ENCODE peak calls at places on chromosomes 12 and 14, in ten cellular contexts. M is hepatocyte, V is A549, X is astrocyte of the spinal cord, H is transverse colon, Z is cardiac muscle cell, Q is AG10803, B is spleen, Y is SK-N-SH, P is H1. F is an unnamed sample.

GRCh38 chr14:89654998-89655397 is 238.0 kb upstream of the FOXN3 start:
- DNase-seq in B (no peak), Z (no peak), V (no peak), M (no peak), H (no peak), X (no peak), P (no peak), Y (no peak), Q (no peak), F (no peak)

GRCh38 chr14:28488658-28489057 is 277.9 kb upstream of the FOXG1 start:
- DNase-seq in Y (no peak), Q (no peak), B (no peak), X (no peak), H (no peak), P (no peak), V (no peak), M (no peak), Z (no peak), F (no peak)

GRCh38 chr12:111435661-111436201 is 30.0 kb downstream of the SH2B3 start:
- DNase-seq in P (no peak), Y (no peak), X (no peak), Q (no peak), H (no peak), M (no peak), B (peak), Z (no peak), V (no peak), F (no peak)

GRCh38 chr14:80636071-80636470 is 305.5 kb downstream of the CEP128 start:
- DNase-seq in Z (no peak), Y (no peak), M (peak), V (peak), X (no peak), H (no peak), Q (peak), P (no peak), B (no peak), F (no peak)

GRCh38 chr12:4562034-4562657 is at the start of gene DYRK4:
- DNase-seq in H (peak), P (peak), M (peak), Z (peak), V (no peak), B (peak), X (peak), Y (peak), Q (peak), F (peak)

GRCh38 chr12:23210573-23210972 is 585.6 kb downstream of the ETNK1 start:
- DNase-seq in Z (no peak), H (no peak), Q (no peak), M (no peak), Y (no peak), V (no peak), X (no peak), B (no peak), P (no peak), F (no peak)

GRCh38 chr14:68020999-68021663 is 201.6 kb downstream of the RAD51B start:
- DNase-seq in B (no peak), X (no peak), P (no peak), Q (no peak), Z (no peak), M (no peak), Y (no peak), H (no peak), V (no peak), F (no peak)

GRCh38 chr12:62841841-62842240 is 93.1 kb downstream of the PPM1H start:
- DNase-seq in V (no peak), P (no peak), M (no peak), Q (no peak), B (no peak), H (no peak), Z (no peak), X (peak), Y (no peak), F (no peak)

GRCh38 chr14:51157012-51157411 is 62.1 kb upstream of the TRIM9 start:
- DNase-seq in X (no peak), V (peak), H (no peak), P (no peak), M (peak), B (no peak), Z (peak), Y (peak), Q (peak), F (no peak)

GRCh38 chr12:45269407-45269741 is 53.5 kb downstream of the ANO6 start:
- DNase-seq in Y (no peak), M (no peak), Z (no peak), V (no peak), X (no peak), B (no peak), H (no peak), P (no peak), Q (no peak), F (no peak)

GRCh38 chr14:28494196-28494595 is 272.4 kb upstream of the FOXG1 start:
- DNase-seq in Q (no peak), M (no peak), Z (no peak), Y (no peak), B (no peak), P (no peak), V (peak), X (no peak), H (no peak), F (no peak)

GRCh38 chr14:61177279-61178225 is 103.6 kb downstream of the TMEM30B start:
- DNase-seq in Y (no peak), M (no peak), Q (peak), B (no peak), V (no peak), H (no peak), Z (no peak), X (no peak), P (no peak), F (no peak)

GRCh38 chr12:20305470-20305869 is 62.9 kb upstream of the PDE3A start:
- DNase-seq in Y (no peak), M (no peak), V (no peak), Z (no peak), P (no peak), X (peak), B (no peak), H (no peak), Q (no peak), F (no peak)

GRCh38 chr12:109582636-109583035 is 9.0 kb downstream of the MVK start:
- DNase-seq in Q (no peak), M (no peak), H (no peak), B (no peak), V (peak), Z (peak), P (no peak), Y (peak), X (no peak), F (no peak)

GRCh38 chr12:108611884-108612415 is 14.1 kb upstream of the TMEM119 start:
- DNase-seq in P (peak), B (no peak), M (peak), Y (peak), Q (peak), V (peak), X (peak), Z (no peak), H (no peak), F (no peak)

GRCh38 chr12:6608592-6609311 is 1.6 kb upstream of the CHD4 start:
- DNase-seq in M (no peak), H (no peak), Q (no peak), P (no peak), Y (no peak), Z (no peak), B (peak), V (peak), X (peak), F (no peak)

GRCh38 chr12:114789276-114789675 is 105.3 kb upstream of the TBX3 start:
- DNase-seq in X (no peak), Q (no peak), Y (no peak), P (no peak), B (no peak), Z (no peak), H (no peak), M (no peak), V (no peak), F (no peak)

GRCh38 chr12:65728913-65729793 is 95.1 kb upstream of the HMGA2 start:
- DNase-seq in X (peak), V (no peak), M (peak), H (peak), Q (peak), Z (peak), Y (no peak), P (peak), B (no peak), F (no peak)

DNA sequence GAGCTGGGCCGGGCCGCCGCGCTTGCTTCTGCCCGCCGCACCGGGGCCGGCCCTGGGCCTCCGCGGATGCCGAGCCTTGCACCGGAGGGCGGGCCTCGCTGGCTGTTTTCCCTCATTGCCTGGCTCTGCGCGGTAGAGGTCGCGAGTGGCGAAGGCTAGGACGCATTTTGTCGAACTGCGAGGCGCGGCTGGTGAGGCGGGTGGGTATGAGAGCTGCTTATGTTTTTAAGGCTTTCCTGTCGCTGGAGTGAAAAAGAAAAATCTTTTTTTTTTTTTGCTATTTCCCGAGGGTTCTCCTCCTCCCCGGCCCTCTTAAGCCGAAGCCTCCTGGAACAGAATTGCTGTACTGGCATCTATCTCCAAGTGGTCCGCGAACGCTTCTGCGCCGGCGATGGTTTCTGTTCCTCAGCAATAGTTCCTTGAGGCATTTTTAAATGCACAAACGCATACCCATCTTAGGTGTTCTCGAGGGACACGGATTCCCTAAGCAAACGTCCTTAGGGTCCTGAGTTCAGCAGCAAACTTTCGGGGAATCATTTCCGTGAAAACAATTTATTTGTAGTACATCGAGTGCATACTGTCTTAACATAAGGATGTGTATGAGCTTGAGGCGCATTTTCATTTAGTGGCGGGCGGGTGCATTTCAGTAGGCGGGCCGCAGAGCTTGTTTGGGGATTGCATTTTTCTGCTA is 631 bp downstream of the RESF1 start:
- DNase-seq in X (peak), Y (peak), Z (peak), B (peak), H (peak), M (peak), P (no peak), Q (peak), V (peak), F (peak)
- TF ChIP-seq CTCF in X (no peak), Y (no peak), Z (peak), B (peak), H (peak), M (peak), P (no peak), Q (peak), V (peak), F (no peak)

GRCh38 chr14:105527381-105528196 is 1.2 kb downstream of the TMEM121 start:
- DNase-seq in Y (no peak), Z (no peak), X (no peak), H (no peak), Q (no peak), B (peak), M (peak), P (no peak), V (no peak), F (no peak)
- H3K4me3 ChIP-seq in Y (peak), Z (no peak), X (peak), H (peak), Q (peak), B (peak), M (no peak), P (peak), V (peak), F (peak)

DNA sequence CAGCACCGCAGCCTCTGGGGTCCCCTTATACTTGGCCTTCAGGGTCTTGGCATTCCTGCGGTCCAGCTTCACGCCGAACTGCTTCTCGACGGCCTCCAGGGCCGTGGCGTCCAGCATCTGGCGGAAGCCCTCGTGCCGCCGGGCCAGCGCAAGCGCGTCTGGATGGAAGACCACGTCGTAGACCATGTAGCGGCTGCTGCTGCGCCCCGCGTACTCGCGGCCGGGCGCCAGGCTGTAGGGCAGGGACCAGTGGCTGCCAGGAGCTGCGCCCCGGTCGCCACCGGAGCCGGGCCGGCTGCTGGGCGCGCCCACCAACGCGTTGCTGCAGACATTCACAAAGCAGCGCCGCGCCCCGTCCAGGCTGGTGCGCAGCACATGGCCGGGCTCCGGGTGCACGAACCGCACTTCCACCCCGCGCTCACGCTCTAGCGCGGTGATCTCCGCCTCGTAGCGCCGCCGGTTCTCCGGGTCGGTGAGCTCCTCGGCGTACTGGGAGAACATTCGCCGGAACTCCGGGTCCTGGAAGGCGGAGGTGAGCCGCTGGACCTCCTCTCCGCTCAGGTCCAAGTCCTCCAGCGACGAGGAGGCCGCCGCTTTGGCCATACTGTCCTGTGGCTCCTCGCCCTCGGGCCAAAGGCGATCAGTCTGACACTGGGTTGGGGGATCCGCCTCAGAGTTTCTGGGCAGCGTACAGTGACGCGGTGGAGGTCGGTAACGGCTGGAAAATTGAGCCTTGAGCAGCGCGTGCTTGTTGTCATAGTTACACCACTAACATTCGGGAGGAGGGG is at the start of gene DNAAF2:
- DNase-seq in Q (peak), P (peak), H (peak), Y (peak), X (peak), B (peak), V (peak), Z (peak), M (peak), F (peak)
- TF ChIP-seq CTCF in Q (no peak), P (no peak), H (no peak), Y (no peak), X (no peak), B (no peak), V (no peak), Z (no peak), M (no peak), F (no peak)

GRCh38 chr12:122081697-122082221 is 3.2 kb downstream of the MLXIP start:
- DNase-seq in P (no peak), B (peak), X (peak), M (peak), Q (peak), V (no peak), H (peak), Y (no peak), Z (no peak), F (no peak)
- H3K4me3 ChIP-seq in P (no peak), B (peak), X (peak), M (no peak), Q (peak), V (peak), H (peak), Y (peak), Z (no peak), F (peak)

F was measured in thoracic aorta.